ENCODE peak calls at places on chromosomes 1 and 21, in five cellular contexts. J is GM06990, H is RWPE1, E is psoas muscle, Y is endothelial cell. I is an unnamed sample.

GRCh38 chr1:85624361-85624760 is 43.8 kb downstream of the CCN1 start:
- DNase-seq in J (no peak), H (no peak), E (no peak), Y (no peak), I (no peak)

GRCh38 chr1:32743380-32744062 is 41.0 kb upstream of the SYNC start:
- DNase-seq in J (no peak), H (no peak), E (no peak), Y (no peak), I (no peak)

GRCh38 chr1:172719694-172720138 is 60.8 kb downstream of the FASLG start:
- DNase-seq in J (no peak), H (peak; percentile 42), E (no peak), Y (peak; percentile 41), I (peak; percentile 57)

GRCh38 chr1:18856435-18856834 is 3.0 kb downstream of the TAS1R2 start:
- DNase-seq in J (no peak), H (no peak), E (no peak), Y (no peak), I (no peak)

GRCh38 chr1:53554592-53555305 is 95.5 kb downstream of the DMRTB1 start:
- DNase-seq in J (no peak), H (no peak), E (no peak), Y (no peak), I (no peak)

GRCh38 chr1:38571726-38572125 is 287.8 kb downstream of the RRAGC start:
- DNase-seq in J (no peak), H (no peak), E (no peak), Y (no peak), I (no peak)

GRCh38 chr1:116923421-116923820 is 13.7 kb downstream of the PTGFRN start:
- DNase-seq in J (no peak), H (no peak), E (no peak), Y (no peak), I (no peak)

GRCh38 chr1:35500439-35500838 is 56.8 kb downstream of the KIAA0319L start:
- DNase-seq in J (no peak), H (no peak), E (no peak), Y (no peak), I (no peak)

GRCh38 chr1:56897150-56898004 is 42.8 kb downstream of the C8A start:
- DNase-seq in J (no peak), H (no peak), E (no peak), Y (no peak), I (no peak)

GRCh38 chr1:240086726-240087125 is 5.0 kb upstream of the FMN2 start:
- DNase-seq in J (no peak), H (no peak), E (no peak), Y (no peak), I (no peak)

GRCh38 chr1:36322786-36323635 is 434 bp downstream of the EVA1B start:
- DNase-seq in J (peak; percentile 46), H (no peak), E (no peak), Y (peak; percentile 55), I (peak; percentile 79)

GRCh38 chr1:98556521-98557158 is 104.9 kb upstream of the SNX7 start:
- DNase-seq in J (no peak), H (peak; percentile 26), E (no peak), Y (no peak), I (no peak)

GRCh38 chr21:42737969-42738590 is 84.7 kb downstream of the PDE9A start:
- DNase-seq in J (peak; percentile 24), H (no peak), E (peak; percentile 78), Y (no peak), I (no peak)

GRCh38 chr1:116763787-116764465 is 9.7 kb downstream of the CD2 start:
- DNase-seq in J (no peak), H (peak; percentile 33), E (no peak), Y (peak; percentile 37), I (no peak)

GRCh38 chr1:109274533-109275476 is 8.1 kb downstream of the PSRC1 start:
- DNase-seq in J (no peak), H (peak; percentile 85), E (peak; percentile 81), Y (no peak), I (no peak)

GRCh38 chr1:31498376-31499040 is 77.8 kb upstream of the TINAGL1 start:
- DNase-seq in J (no peak), H (no peak), E (no peak), Y (no peak), I (no peak)

GRCh38 chr1:109240158-109241152 is 8.9 kb upstream of the CELSR2 start:
- DNase-seq in J (no peak), H (peak; percentile 95), E (peak; percentile 84), Y (no peak), I (no peak)

GRCh38 chr1:147389532-147390184 is 147.2 kb downstream of the CHD1L start:
- DNase-seq in J (peak; percentile 9), H (peak; percentile 29), E (peak; percentile 30), Y (peak; percentile 33), I (peak; percentile 69)

DNA sequence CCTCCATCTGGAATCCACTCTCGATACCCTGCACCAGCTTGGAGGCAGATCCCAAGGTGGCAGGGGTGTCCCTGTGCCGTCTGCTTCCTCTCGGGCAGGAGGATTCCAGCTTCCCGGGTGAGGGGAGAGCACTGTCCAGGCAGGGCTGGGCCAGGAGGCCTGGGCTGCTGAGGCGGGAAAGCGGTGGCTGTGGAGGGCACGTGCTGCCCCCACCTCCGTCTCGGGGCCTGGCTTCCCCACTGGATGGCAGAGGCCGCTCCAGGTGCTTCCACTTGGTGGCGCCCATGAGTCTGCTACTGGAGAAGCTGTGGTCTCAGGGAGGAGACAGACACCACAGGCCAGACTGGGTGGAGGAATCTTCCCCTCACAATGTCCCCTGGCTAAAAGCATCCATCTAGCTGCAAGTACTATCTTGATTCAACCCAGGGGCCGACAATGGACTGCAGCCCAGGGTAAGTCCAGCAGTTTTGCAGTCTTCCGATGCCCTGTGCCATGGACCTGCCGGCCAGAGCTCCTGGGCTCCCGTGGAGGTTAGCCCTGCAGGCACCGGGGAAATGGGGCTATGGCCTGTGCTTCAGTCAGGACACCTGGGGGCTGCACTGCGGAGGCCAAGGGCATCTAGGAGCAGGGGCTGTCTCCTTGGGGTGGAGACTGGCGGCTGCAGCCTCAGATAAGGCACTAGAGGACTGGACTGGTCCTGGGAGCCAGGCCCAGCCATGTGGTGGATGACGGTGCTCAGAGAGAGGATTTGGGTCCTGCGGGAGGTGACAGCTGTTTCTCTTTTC is 41.3 kb upstream of the EIF4G3 start:
- DNase-seq in J (peak; percentile 26), H (no peak), E (peak; percentile 59), Y (peak; percentile 80), I (peak; percentile 62)
- TF ChIP-seq CTCF in J (peak; percentile 50), H (no peak), E (no peak), Y (peak; percentile 35), I (peak; percentile 45)

GRCh38 chr1:46413596-46413985 is 19.5 kb downstream of the FAAH start:
- DNase-seq in J (no peak), H (no peak), E (peak; percentile 41), Y (peak; percentile 63), I (peak; percentile 63)

GRCh38 chr1:46411601-46412341 is 17.7 kb downstream of the FAAH start:
- DNase-seq in J (no peak), H (no peak), E (peak; percentile 56), Y (peak; percentile 53), I (no peak)

GRCh38 chr1:46415514-46415913 is 21.4 kb downstream of the FAAH start:
- DNase-seq in J (no peak), H (no peak), E (peak; percentile 5), Y (no peak), I (no peak)

GRCh38 chr1:46411010-46411405 is 16.9 kb downstream of the FAAH start:
- DNase-seq in J (no peak), H (no peak), E (no peak), Y (no peak), I (no peak)

DNA sequence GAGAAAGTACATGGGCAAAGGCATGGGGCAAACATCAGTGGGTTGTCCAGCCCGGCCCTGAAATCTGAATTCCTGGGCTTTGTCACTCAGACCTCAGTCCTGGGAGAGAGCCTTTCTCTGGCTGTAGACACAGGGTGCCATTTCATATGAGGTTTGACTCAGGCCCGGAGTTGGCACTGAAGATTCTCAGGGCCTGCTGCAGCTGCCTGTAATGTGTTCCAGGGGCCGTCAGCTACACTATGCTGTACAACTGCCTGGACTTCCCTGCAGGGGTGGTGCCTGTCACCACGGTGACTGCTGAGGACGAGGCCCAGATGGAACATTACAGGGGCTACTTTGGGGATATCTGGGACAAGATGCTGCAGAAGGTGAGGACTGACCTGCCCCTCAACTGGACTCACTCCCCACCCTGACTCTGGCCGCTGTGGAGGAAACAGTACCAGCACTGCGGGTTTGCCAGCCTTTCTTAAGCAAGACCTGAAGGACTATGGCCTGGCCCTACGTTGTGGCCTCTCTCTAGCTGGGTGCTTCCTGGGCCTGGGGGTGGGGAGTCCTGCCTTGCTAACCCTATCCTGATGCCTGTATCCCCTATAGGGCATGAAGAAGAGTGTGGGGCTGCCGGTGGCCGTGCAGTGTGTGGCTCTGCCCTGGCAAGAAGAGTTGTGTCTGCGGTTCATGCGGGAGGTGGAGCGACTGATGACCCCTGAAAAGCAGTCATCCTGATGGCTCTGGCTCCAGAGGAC is 18.9 kb downstream of the FAAH start:
- DNase-seq in J (no peak), H (no peak), E (peak; percentile 42), Y (no peak), I (no peak)
- TF ChIP-seq CTCF in J (no peak), H (no peak), E (no peak), Y (no peak), I (no peak)

GRCh38 chr1:119713538-119714456 is 2.1 kb downstream of the PHGDH start:
- DNase-seq in J (no peak), H (no peak), E (no peak), Y (no peak), I (no peak)

GRCh38 chr1:119714583-119714982 is 2.8 kb downstream of the PHGDH start:
- DNase-seq in J (no peak), H (no peak), E (peak; percentile 54), Y (no peak), I (no peak)

GRCh38 chr1:119713039-119713537 is 1.4 kb downstream of the PHGDH start:
- DNase-seq in J (no peak), H (no peak), E (no peak), Y (no peak), I (no peak)

GRCh38 chr1:119718409-119718808 is 6.7 kb downstream of the PHGDH start:
- DNase-seq in J (no peak), H (no peak), E (no peak), Y (no peak), I (no peak)

DNA sequence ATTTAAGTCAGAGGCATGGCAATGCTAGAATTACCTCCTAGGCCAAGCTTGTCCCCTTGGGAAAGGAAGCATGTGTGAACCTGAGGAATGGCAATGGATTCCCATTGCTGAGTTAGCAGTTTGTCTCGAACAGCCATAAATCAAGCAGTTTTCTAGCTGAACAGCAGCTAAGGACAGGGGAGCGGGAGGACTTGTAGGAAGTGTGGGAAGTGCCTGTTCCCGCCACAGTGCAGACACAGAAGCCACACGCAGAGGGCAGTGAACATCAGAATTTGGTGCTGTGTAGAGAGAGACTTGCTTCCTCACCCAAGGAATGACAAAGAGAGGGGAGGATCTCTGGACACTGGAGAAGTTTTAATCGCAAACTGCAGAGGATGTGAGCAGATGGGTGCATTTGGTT is 3.8 kb downstream of the PHGDH start:
- DNase-seq in J (no peak), H (no peak), E (no peak), Y (no peak), I (no peak)
- TF ChIP-seq CTCF in J (no peak), H (no peak), E (no peak), Y (no peak), I (no peak)

GRCh38 chr1:16126160-16126559 is 29.7 kb downstream of the EPHA2 start:
- DNase-seq in J (no peak), H (no peak), E (peak; percentile 19), Y (no peak), I (no peak)

GRCh38 chr1:16127676-16128337 is 28.1 kb downstream of the EPHA2 start:
- DNase-seq in J (no peak), H (no peak), E (no peak), Y (no peak), I (no peak)

GRCh38 chr1:16125483-16125882 is 30.4 kb downstream of the EPHA2 start:
- DNase-seq in J (no peak), H (no peak), E (peak; percentile 5), Y (no peak), I (no peak)

GRCh38 chr1:16128338-16128741 is 27.5 kb downstream of the EPHA2 start:
- DNase-seq in J (no peak), H (no peak), E (peak; percentile 53), Y (no peak), I (no peak)

GRCh38 chr1:16126738-16127515 is 28.9 kb downstream of the EPHA2 start:
- DNase-seq in J (no peak), H (no peak), E (peak; percentile 36), Y (no peak), I (no peak)
- TF ChIP-seq CTCF in J (no peak), H (no peak), E (no peak), Y (no peak), I (no peak)

I was measured in GM13976.